ENCODE peak calls at places on chromosomes 3 and 15, in eight cellular contexts. One of them, this sample, is unnamed.

GRCh38 chr3:42908675-42909074 is 2.7 kb downstream of the ZNF662 start:
- DNase-seq in RKO: no peak
- DNase-seq in Caco-2: no peak
- DNase-seq in HS-5: no peak
- DNase-seq in Karpas-422: no peak
- DNase-seq in AG04450: no peak
- DNase-seq in NCI-H2081: no peak
- DNase-seq in CD4-positive, alpha-beta memory T cell: no peak
- DNase-seq in this sample: no peak

GRCh38 chr15:63968122-63968524 is 78.2 kb downstream of the DAPK2 start:
- DNase-seq in Caco-2: no peak
- DNase-seq in Karpas-422: no peak
- DNase-seq in NCI-H2081: no peak
- DNase-seq in HS-5: no peak
- DNase-seq in AG04450: no peak
- DNase-seq in RKO: no peak
- DNase-seq in CD4-positive, alpha-beta memory T cell: no peak
- DNase-seq in this sample: no peak

GRCh38 chr3:156382458-156383346 is 172.2 kb downstream of the SSR3 start:
- DNase-seq in AG04450: no peak
- DNase-seq in NCI-H2081: peak; percentile 59
- DNase-seq in Caco-2: peak; percentile 46
- DNase-seq in HS-5: no peak
- DNase-seq in Karpas-422: peak; percentile 78
- DNase-seq in RKO: peak; percentile 57
- DNase-seq in CD4-positive, alpha-beta memory T cell: no peak
- DNase-seq in this sample: no peak

GRCh38 chr15:100073982-100074381 is 267.8 kb downstream of the ADAMTS17 start:
- DNase-seq in RKO: no peak
- DNase-seq in HS-5: no peak
- DNase-seq in Caco-2: no peak
- DNase-seq in NCI-H2081: no peak
- DNase-seq in CD4-positive, alpha-beta memory T cell: no peak
- DNase-seq in Karpas-422: no peak
- DNase-seq in AG04450: no peak
- DNase-seq in this sample: no peak

GRCh38 chr15:75502360-75502759 is 50.9 kb upstream of the SIN3A start:
- DNase-seq in CD4-positive, alpha-beta memory T cell: no peak
- DNase-seq in Caco-2: no peak
- DNase-seq in AG04450: no peak
- DNase-seq in NCI-H2081: no peak
- DNase-seq in RKO: no peak
- DNase-seq in Karpas-422: no peak
- DNase-seq in HS-5: no peak
- DNase-seq in this sample: no peak

GRCh38 chr15:73873889-73874511 is 636 bp downstream of the TBC1D21 start:
- DNase-seq in HS-5: no peak
- DNase-seq in RKO: peak; percentile 72
- DNase-seq in Caco-2: peak; percentile 39
- DNase-seq in CD4-positive, alpha-beta memory T cell: peak; percentile 50
- DNase-seq in AG04450: peak; percentile 18
- DNase-seq in NCI-H2081: peak; percentile 47
- DNase-seq in Karpas-422: peak; percentile 79
- DNase-seq in this sample: no peak

GRCh38 chr3:55243686-55244085 is 243.4 kb downstream of the WNT5A start:
- DNase-seq in HS-5: no peak
- DNase-seq in Caco-2: no peak
- DNase-seq in RKO: no peak
- DNase-seq in NCI-H2081: no peak
- DNase-seq in Karpas-422: no peak
- DNase-seq in CD4-positive, alpha-beta memory T cell: no peak
- DNase-seq in AG04450: no peak
- DNase-seq in this sample: no peak

GRCh38 chr3:183507551-183507950 is 48.0 kb downstream of the KLHL6 start:
- DNase-seq in NCI-H2081: no peak
- DNase-seq in CD4-positive, alpha-beta memory T cell: no peak
- DNase-seq in HS-5: no peak
- DNase-seq in RKO: no peak
- DNase-seq in Caco-2: no peak
- DNase-seq in Karpas-422: no peak
- DNase-seq in AG04450: no peak
- DNase-seq in this sample: no peak

GRCh38 chr15:57731543-57732103 is 25.1 kb downstream of the POLR2M start:
- DNase-seq in Caco-2: no peak
- DNase-seq in Karpas-422: no peak
- DNase-seq in CD4-positive, alpha-beta memory T cell: no peak
- DNase-seq in HS-5: no peak
- DNase-seq in RKO: no peak
- DNase-seq in NCI-H2081: no peak
- DNase-seq in AG04450: no peak
- DNase-seq in this sample: no peak

GRCh38 chr3:129560931-129561594 is 18.1 kb downstream of the H1-8 start:
- DNase-seq in Karpas-422: no peak
- DNase-seq in Caco-2: no peak
- DNase-seq in CD4-positive, alpha-beta memory T cell: no peak
- DNase-seq in NCI-H2081: peak; percentile 38
- DNase-seq in HS-5: no peak
- DNase-seq in AG04450: peak; percentile 36
- DNase-seq in RKO: no peak
- DNase-seq in this sample: peak; percentile 91

GRCh38 chr15:90201944-90202375 is 830 bp downstream of the SEMA4B start:
- DNase-seq in HS-5: no peak
- DNase-seq in AG04450: no peak
- DNase-seq in RKO: peak; percentile 18
- DNase-seq in Caco-2: no peak
- DNase-seq in NCI-H2081: no peak
- DNase-seq in Karpas-422: no peak
- DNase-seq in CD4-positive, alpha-beta memory T cell: no peak
- DNase-seq in this sample: no peak

GRCh38 chr3:46948830-46949671 is 27.5 kb downstream of the CCDC12 start:
- DNase-seq in NCI-H2081: no peak
- DNase-seq in Caco-2: peak; percentile 71
- DNase-seq in AG04450: no peak
- DNase-seq in HS-5: no peak
- DNase-seq in Karpas-422: no peak
- DNase-seq in CD4-positive, alpha-beta memory T cell: no peak
- DNase-seq in RKO: no peak
- DNase-seq in this sample: peak; percentile 59

GRCh38 chr15:49084285-49084570 is 38.0 kb upstream of the SECISBP2L start:
- DNase-seq in NCI-H2081: no peak
- DNase-seq in HS-5: no peak
- DNase-seq in RKO: no peak
- DNase-seq in CD4-positive, alpha-beta memory T cell: no peak
- DNase-seq in Karpas-422: no peak
- DNase-seq in Caco-2: no peak
- DNase-seq in AG04450: no peak
- DNase-seq in this sample: no peak

This sample was measured in left ventricle myocardium superior.